ENCODE peak calls at places on chromosome 15, in six cellular contexts. One of them, this sample, is unnamed.

GRCh38 chr15:49847436-49847835 is 226.6 kb downstream of the DTWD1 start:
- DNase-seq in AG10803: peak; percentile 85
- DNase-seq in cardiac fibroblast: peak; percentile 56
- DNase-seq in psoas muscle: no peak
- DNase-seq in left ventricle myocardium inferior: no peak
- DNase-seq in astrocyte of the cerebellum: peak; percentile 49
- DNase-seq in this sample: no peak

GRCh38 chr15:83695901-83696425 is 42.0 kb downstream of the ADAMTSL3 start:
- DNase-seq in AG10803: no peak
- DNase-seq in cardiac fibroblast: no peak
- DNase-seq in psoas muscle: no peak
- DNase-seq in left ventricle myocardium inferior: no peak
- DNase-seq in astrocyte of the cerebellum: no peak
- DNase-seq in this sample: no peak

GRCh38 chr15:46710561-46710960 is 1006.7 kb upstream of the SEMA6D start:
- DNase-seq in AG10803: no peak
- DNase-seq in cardiac fibroblast: no peak
- DNase-seq in psoas muscle: no peak
- DNase-seq in left ventricle myocardium inferior: no peak
- DNase-seq in astrocyte of the cerebellum: no peak
- DNase-seq in this sample: no peak

GRCh38 chr15:70291295-70291694 is 193.6 kb upstream of the TLE3 start:
- DNase-seq in AG10803: no peak
- DNase-seq in cardiac fibroblast: no peak
- DNase-seq in psoas muscle: no peak
- DNase-seq in left ventricle myocardium inferior: no peak
- DNase-seq in astrocyte of the cerebellum: no peak
- DNase-seq in this sample: no peak

GRCh38 chr15:23869391-23869790 is 182.3 kb upstream of the NDN start:
- DNase-seq in AG10803: no peak
- DNase-seq in cardiac fibroblast: no peak
- DNase-seq in psoas muscle: peak; percentile 61
- DNase-seq in left ventricle myocardium inferior: peak; percentile 40
- DNase-seq in astrocyte of the cerebellum: no peak
- DNase-seq in this sample: no peak

GRCh38 chr15:83108266-83109219 is 1.1 kb downstream of the TM6SF1 start:
- DNase-seq in AG10803: peak; percentile 41
- DNase-seq in cardiac fibroblast: peak; percentile 70
- DNase-seq in psoas muscle: peak; percentile 72
- DNase-seq in left ventricle myocardium inferior: peak; percentile 56
- DNase-seq in astrocyte of the cerebellum: no peak
- DNase-seq in this sample: no peak

GRCh38 chr15:67660446-67660845 is 117.9 kb downstream of the MAP2K5 start:
- DNase-seq in AG10803: no peak
- DNase-seq in cardiac fibroblast: no peak
- DNase-seq in psoas muscle: no peak
- DNase-seq in left ventricle myocardium inferior: no peak
- DNase-seq in astrocyte of the cerebellum: no peak
- DNase-seq in this sample: no peak

GRCh38 chr15:68379759-68380290 is 52.1 kb downstream of the ITGA11 start:
- DNase-seq in AG10803: no peak
- DNase-seq in cardiac fibroblast: peak; percentile 58
- DNase-seq in psoas muscle: no peak
- DNase-seq in left ventricle myocardium inferior: no peak
- DNase-seq in astrocyte of the cerebellum: no peak
- DNase-seq in this sample: no peak

GRCh38 chr15:53811530-53811929 is 52.1 kb upstream of the WDR72 start:
- DNase-seq in AG10803: peak; percentile 0
- DNase-seq in cardiac fibroblast: no peak
- DNase-seq in psoas muscle: no peak
- DNase-seq in left ventricle myocardium inferior: no peak
- DNase-seq in astrocyte of the cerebellum: peak; percentile 9
- DNase-seq in this sample: no peak

GRCh38 chr15:39976291-39977274 is 42.7 kb downstream of the EIF2AK4 start:
- DNase-seq in AG10803: peak; percentile 65
- DNase-seq in cardiac fibroblast: peak; percentile 68
- DNase-seq in psoas muscle: peak; percentile 76
- DNase-seq in left ventricle myocardium inferior: peak; percentile 74
- DNase-seq in astrocyte of the cerebellum: no peak
- DNase-seq in this sample: no peak
- TF ChIP-seq CTCF in AG10803: peak; percentile 56
- TF ChIP-seq CTCF in cardiac fibroblast: peak; percentile 50
- TF ChIP-seq CTCF in psoas muscle: peak; percentile 32
- TF ChIP-seq CTCF in left ventricle myocardium inferior: peak; percentile 64
- TF ChIP-seq CTCF in astrocyte of the cerebellum: peak; percentile 60
- TF ChIP-seq CTCF in this sample: peak; percentile 41

DNA sequence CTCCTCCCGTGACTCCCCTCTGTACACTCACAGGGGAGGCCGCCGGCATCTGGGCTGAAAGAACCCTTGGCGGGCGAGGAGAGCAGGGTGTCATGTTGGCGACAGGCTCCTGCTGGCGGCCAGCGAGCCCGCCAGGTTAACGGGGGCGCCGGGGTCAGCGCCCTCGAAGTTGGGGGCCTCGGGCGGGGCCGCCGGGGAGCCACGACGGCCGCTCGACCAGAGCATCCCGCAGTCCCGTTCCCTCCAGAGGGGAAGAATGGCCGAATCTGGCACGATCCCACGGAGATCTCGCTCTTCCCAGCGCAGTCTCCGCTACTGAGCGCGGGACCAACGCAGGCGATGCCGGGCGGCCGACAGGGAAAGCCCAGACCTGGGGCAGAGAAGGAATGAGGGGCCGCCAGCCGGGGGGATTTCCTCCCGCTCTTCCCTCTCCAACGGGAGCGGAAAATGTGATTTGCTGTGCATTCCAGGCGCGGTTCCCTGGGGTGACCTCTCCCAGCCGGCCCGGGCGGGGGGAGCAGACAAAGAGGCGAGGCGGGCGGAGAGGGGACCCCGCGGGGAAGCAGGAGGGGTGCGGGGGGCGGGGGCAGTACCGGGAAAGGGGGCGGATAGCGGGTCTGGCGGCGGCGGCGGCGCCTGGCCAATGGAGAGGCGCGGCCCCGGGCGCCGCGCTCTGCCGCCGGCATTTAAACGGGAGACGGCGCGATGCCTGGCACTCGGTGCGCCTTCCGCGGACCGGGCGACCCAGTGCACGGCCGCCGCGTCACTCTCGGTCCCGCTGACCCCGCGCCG is at the start of gene GREM1:
- DNase-seq in AG10803: peak; percentile 86
- DNase-seq in cardiac fibroblast: peak; percentile 58
- DNase-seq in psoas muscle: peak; percentile 56
- DNase-seq in left ventricle myocardium inferior: no peak
- DNase-seq in astrocyte of the cerebellum: peak; percentile 67
- DNase-seq in this sample: no peak
- H3K4me3 ChIP-seq in AG10803: peak within 1 kb of the TSS; percentile 94
- H3K4me3 ChIP-seq in cardiac fibroblast: peak within 1 kb of the TSS; percentile 75
- H3K4me3 ChIP-seq in psoas muscle: peak within 1 kb of the TSS; percentile 52
- H3K4me3 ChIP-seq in left ventricle myocardium inferior: peak within 1 kb of the TSS; percentile 51
- H3K4me3 ChIP-seq in astrocyte of the cerebellum: peak within 1 kb of the TSS; percentile 62
- H3K4me3 ChIP-seq in this sample: peak within 1 kb of the TSS; percentile 59

DNA sequence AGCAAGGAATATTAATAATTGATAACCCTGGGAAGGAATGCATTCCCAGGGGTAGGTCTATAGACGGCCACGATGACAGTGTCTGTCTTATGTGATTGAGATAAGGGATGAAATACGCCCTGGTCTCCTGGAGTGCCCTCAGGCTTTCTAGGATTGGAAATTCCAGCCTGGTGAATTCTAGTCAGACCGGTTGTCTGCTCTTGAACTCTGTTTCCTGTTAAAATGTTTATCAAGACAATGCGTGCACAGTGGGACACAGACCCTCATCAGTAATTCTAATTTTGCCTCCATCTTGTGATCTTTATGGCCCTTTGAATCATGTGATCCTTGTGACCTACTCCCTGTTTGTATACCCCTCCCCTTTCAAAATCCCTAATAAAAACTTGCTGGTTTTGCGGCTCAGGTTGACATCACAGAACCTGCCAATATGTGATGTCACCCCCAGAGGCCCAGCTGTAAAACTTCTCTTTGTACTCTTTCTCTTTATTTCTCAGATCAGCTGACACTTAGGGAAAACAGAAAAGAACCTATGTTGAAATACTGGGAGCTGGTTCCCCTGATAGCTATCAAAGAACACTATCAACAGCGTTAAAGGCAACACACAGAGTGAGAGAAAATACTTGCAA is 183.3 kb downstream of the PDE8A start:
- DNase-seq in AG10803: no peak
- DNase-seq in cardiac fibroblast: no peak
- DNase-seq in psoas muscle: no peak
- DNase-seq in left ventricle myocardium inferior: no peak
- DNase-seq in astrocyte of the cerebellum: no peak
- DNase-seq in this sample: no peak
- TF ChIP-seq CTCF in AG10803: no peak
- TF ChIP-seq CTCF in cardiac fibroblast: no peak
- TF ChIP-seq CTCF in psoas muscle: no peak
- TF ChIP-seq CTCF in left ventricle myocardium inferior: no peak
- TF ChIP-seq CTCF in astrocyte of the cerebellum: no peak
- TF ChIP-seq CTCF in this sample: no peak

DNA sequence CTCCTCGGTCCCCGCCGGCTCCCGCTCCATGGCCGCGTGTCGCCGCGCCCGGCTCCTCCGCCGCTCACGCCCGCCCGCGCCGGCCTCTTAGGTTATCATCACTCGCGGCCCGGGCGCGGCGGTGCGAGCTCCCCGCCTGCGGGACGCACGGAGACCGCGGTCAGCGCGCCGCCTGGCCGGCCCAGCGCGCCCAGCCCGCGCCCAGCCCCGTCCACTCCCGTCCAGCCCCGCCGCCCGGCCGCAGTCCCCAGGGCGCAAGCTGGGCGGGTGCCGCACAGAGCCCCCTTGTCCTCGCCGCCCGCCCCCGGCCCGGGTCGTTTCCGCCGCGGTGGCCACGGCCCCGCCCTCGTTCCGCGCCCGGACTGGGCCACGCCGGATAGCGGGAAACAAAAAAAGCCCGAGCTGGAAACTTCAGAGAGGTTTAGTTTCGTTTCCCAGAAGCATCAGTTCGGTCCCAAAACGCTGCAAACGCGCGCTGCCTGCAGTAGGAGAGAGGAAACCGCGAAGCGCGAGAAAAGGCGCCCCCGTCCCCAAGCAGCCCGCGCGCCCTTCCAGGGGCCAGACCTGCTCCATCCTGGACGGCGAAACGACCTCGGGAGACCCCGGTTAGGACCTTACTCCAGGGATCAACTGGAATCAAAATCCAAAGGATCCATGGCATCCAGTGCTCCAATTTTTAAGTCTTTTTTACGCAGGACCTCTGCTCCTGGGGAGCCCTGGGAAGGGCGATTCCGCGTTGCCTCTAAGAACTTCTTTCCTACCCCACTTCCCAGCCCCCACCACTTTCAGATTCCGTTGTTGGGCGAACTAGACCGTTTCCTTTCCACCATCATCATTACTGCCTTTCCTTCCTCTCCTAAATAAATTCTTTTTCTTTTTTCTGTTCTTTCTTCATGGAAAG is at the start of gene ATP10A:
- DNase-seq in AG10803: peak; percentile 66
- DNase-seq in cardiac fibroblast: peak; percentile 53
- DNase-seq in psoas muscle: peak; percentile 58
- DNase-seq in left ventricle myocardium inferior: peak; percentile 53
- DNase-seq in astrocyte of the cerebellum: no peak
- DNase-seq in this sample: no peak
- H3K4me3 ChIP-seq in AG10803: peak within 1 kb of the TSS; percentile 88
- H3K4me3 ChIP-seq in cardiac fibroblast: peak within 1 kb of the TSS; percentile 61
- H3K4me3 ChIP-seq in psoas muscle: peak within 1 kb of the TSS; percentile 67
- H3K4me3 ChIP-seq in left ventricle myocardium inferior: peak within 1 kb of the TSS; percentile 68
- H3K4me3 ChIP-seq in astrocyte of the cerebellum: peak within 1 kb of the TSS; percentile 54
- H3K4me3 ChIP-seq in this sample: peak within 1 kb of the TSS; percentile 64

GRCh38 chr15:85795669-85796305 is 1.1 kb upstream of the KLHL25 start:
- DNase-seq in AG10803: no peak
- DNase-seq in cardiac fibroblast: no peak
- DNase-seq in psoas muscle: no peak
- DNase-seq in left ventricle myocardium inferior: no peak
- DNase-seq in astrocyte of the cerebellum: no peak
- DNase-seq in this sample: no peak

GRCh38 chr15:85805392-85805791 is 10.7 kb upstream of the KLHL25 start:
- DNase-seq in AG10803: no peak
- DNase-seq in cardiac fibroblast: no peak
- DNase-seq in psoas muscle: no peak
- DNase-seq in left ventricle myocardium inferior: no peak
- DNase-seq in astrocyte of the cerebellum: no peak
- DNase-seq in this sample: no peak

GRCh38 chr15:85804481-85805165 is 9.9 kb upstream of the KLHL25 start:
- DNase-seq in AG10803: no peak
- DNase-seq in cardiac fibroblast: peak; percentile 28
- DNase-seq in psoas muscle: no peak
- DNase-seq in left ventricle myocardium inferior: no peak
- DNase-seq in astrocyte of the cerebellum: no peak
- DNase-seq in this sample: no peak

GRCh38 chr15:85795320-85795668 is 569 bp upstream of the KLHL25 start:
- DNase-seq in AG10803: no peak
- DNase-seq in cardiac fibroblast: no peak
- DNase-seq in psoas muscle: no peak
- DNase-seq in left ventricle myocardium inferior: no peak
- DNase-seq in astrocyte of the cerebellum: no peak
- DNase-seq in this sample: no peak

DNA sequence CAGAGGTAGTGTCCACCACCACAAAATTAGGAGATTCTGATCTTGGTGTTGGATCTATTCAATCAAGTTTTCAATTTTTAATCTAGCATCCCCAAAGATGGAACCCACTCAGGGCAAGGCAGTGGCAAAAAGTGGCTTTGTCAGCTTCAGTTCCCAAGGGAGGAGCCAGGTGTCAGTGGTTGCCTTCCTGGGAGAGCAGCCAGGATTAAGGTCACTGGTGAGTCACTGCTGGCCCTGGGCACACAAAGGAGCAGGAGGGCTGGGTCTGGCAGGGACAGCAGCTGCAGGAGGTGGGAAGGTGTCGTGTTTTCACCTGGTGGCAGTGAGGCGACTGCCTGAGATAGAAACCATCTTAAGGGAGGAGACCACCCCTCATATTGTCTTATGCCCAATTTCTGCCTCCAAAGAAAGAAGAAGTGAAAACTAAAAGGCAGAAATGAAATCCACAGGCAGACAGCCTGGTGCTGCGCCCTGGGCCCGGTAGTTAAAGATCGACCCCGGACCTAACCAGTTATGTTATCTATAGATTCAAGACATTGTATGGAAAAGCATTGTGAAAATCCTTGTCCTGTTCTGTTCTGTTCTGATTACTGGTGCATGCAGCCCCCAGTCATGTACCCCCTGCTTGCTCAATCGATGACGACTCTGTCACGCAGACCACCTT is 5.9 kb upstream of the KLHL25 start:
- DNase-seq in AG10803: peak; percentile 53
- DNase-seq in cardiac fibroblast: peak; percentile 33
- DNase-seq in psoas muscle: peak; percentile 89
- DNase-seq in left ventricle myocardium inferior: peak; percentile 59
- DNase-seq in astrocyte of the cerebellum: peak; percentile 36
- DNase-seq in this sample: no peak
- TF ChIP-seq CTCF in AG10803: no peak
- TF ChIP-seq CTCF in cardiac fibroblast: no peak
- TF ChIP-seq CTCF in psoas muscle: peak; percentile 40
- TF ChIP-seq CTCF in left ventricle myocardium inferior: peak; percentile 54
- TF ChIP-seq CTCF in astrocyte of the cerebellum: no peak
- TF ChIP-seq CTCF in this sample: no peak